ENCODE peak calls at places on chromosomes 7 and 10, in seven cellular contexts. One of them, this sample, is unnamed.

GRCh38 chr7:104980969-104981670 is 32.9 kb upstream of the KMT2E start:
- DNase-seq in NCI-H69: peak
- DNase-seq in heart left ventricle: no peak
- DNase-seq in suprapubic skin: no peak
- DNase-seq in amygdala: no peak
- DNase-seq in stimulated activated CD4-positive, alpha-beta T cell treated with anti-CD3 and anti-CD28 coated beads, Interleukin-4, amount 100 ng/mL, for 24 hours: no peak
- DNase-seq in activated CD4-positive, alpha-beta T cell treated with anti-CD3 and anti-CD28 coated beads for 24 hours: no peak
- DNase-seq in this sample: no peak

GRCh38 chr7:9504678-9505077 is 1071.3 kb downstream of the NXPH1 start:
- DNase-seq in NCI-H69: no peak
- DNase-seq in suprapubic skin: no peak
- DNase-seq in activated CD4-positive, alpha-beta T cell treated with anti-CD3 and anti-CD28 coated beads for 24 hours: no peak
- DNase-seq in stimulated activated CD4-positive, alpha-beta T cell treated with anti-CD3 and anti-CD28 coated beads, Interleukin-4, amount 100 ng/mL, for 24 hours: no peak
- DNase-seq in heart left ventricle: no peak
- DNase-seq in amygdala: no peak
- DNase-seq in this sample: no peak

GRCh38 chr7:69714886-69715571 is 116.8 kb downstream of the AUTS2 start:
- DNase-seq in heart left ventricle: no peak
- DNase-seq in suprapubic skin: no peak
- DNase-seq in amygdala: no peak
- DNase-seq in stimulated activated CD4-positive, alpha-beta T cell treated with anti-CD3 and anti-CD28 coated beads, Interleukin-4, amount 100 ng/mL, for 24 hours: no peak
- DNase-seq in activated CD4-positive, alpha-beta T cell treated with anti-CD3 and anti-CD28 coated beads for 24 hours: no peak
- DNase-seq in NCI-H69: no peak
- DNase-seq in this sample: no peak

GRCh38 chr10:73874267-73875138 is at the start of gene CAMK2G:
- DNase-seq in stimulated activated CD4-positive, alpha-beta T cell treated with anti-CD3 and anti-CD28 coated beads, Interleukin-4, amount 100 ng/mL, for 24 hours: peak
- DNase-seq in suprapubic skin: peak
- DNase-seq in heart left ventricle: peak
- DNase-seq in NCI-H69: peak
- DNase-seq in activated CD4-positive, alpha-beta T cell treated with anti-CD3 and anti-CD28 coated beads for 24 hours: peak
- DNase-seq in amygdala: no peak
- DNase-seq in this sample: peak

GRCh38 chr10:113326160-113327111 is 226.4 kb upstream of the HABP2 start:
- DNase-seq in suprapubic skin: peak
- DNase-seq in NCI-H69: no peak
- DNase-seq in activated CD4-positive, alpha-beta T cell treated with anti-CD3 and anti-CD28 coated beads for 24 hours: peak
- DNase-seq in stimulated activated CD4-positive, alpha-beta T cell treated with anti-CD3 and anti-CD28 coated beads, Interleukin-4, amount 100 ng/mL, for 24 hours: peak
- DNase-seq in amygdala: no peak
- DNase-seq in heart left ventricle: no peak
- DNase-seq in this sample: no peak

GRCh38 chr7:27586825-27587224 is 75.9 kb downstream of the HIBADH start:
- DNase-seq in suprapubic skin: no peak
- DNase-seq in stimulated activated CD4-positive, alpha-beta T cell treated with anti-CD3 and anti-CD28 coated beads, Interleukin-4, amount 100 ng/mL, for 24 hours: no peak
- DNase-seq in activated CD4-positive, alpha-beta T cell treated with anti-CD3 and anti-CD28 coated beads for 24 hours: no peak
- DNase-seq in amygdala: no peak
- DNase-seq in NCI-H69: peak
- DNase-seq in heart left ventricle: peak
- DNase-seq in this sample: peak

GRCh38 chr10:96720422-96721206 is at the start of gene PIK3AP1:
- DNase-seq in suprapubic skin: no peak
- DNase-seq in heart left ventricle: peak
- DNase-seq in NCI-H69: peak
- DNase-seq in stimulated activated CD4-positive, alpha-beta T cell treated with anti-CD3 and anti-CD28 coated beads, Interleukin-4, amount 100 ng/mL, for 24 hours: peak
- DNase-seq in amygdala: no peak
- DNase-seq in activated CD4-positive, alpha-beta T cell treated with anti-CD3 and anti-CD28 coated beads for 24 hours: no peak
- DNase-seq in this sample: no peak

GRCh38 chr7:11206131-11206921 is 232.7 kb downstream of the PHF14 start:
- DNase-seq in activated CD4-positive, alpha-beta T cell treated with anti-CD3 and anti-CD28 coated beads for 24 hours: no peak
- DNase-seq in amygdala: no peak
- DNase-seq in heart left ventricle: no peak
- DNase-seq in NCI-H69: peak
- DNase-seq in stimulated activated CD4-positive, alpha-beta T cell treated with anti-CD3 and anti-CD28 coated beads, Interleukin-4, amount 100 ng/mL, for 24 hours: no peak
- DNase-seq in suprapubic skin: no peak
- DNase-seq in this sample: no peak

GRCh38 chr10:95742529-95742884 is 13.5 kb upstream of the ENTPD1 start:
- DNase-seq in heart left ventricle: no peak
- DNase-seq in stimulated activated CD4-positive, alpha-beta T cell treated with anti-CD3 and anti-CD28 coated beads, Interleukin-4, amount 100 ng/mL, for 24 hours: no peak
- DNase-seq in NCI-H69: peak
- DNase-seq in suprapubic skin: no peak
- DNase-seq in activated CD4-positive, alpha-beta T cell treated with anti-CD3 and anti-CD28 coated beads for 24 hours: no peak
- DNase-seq in amygdala: no peak
- DNase-seq in this sample: no peak

GRCh38 chr7:28293529-28293835 is 112.9 kb upstream of the JAZF1 start:
- DNase-seq in activated CD4-positive, alpha-beta T cell treated with anti-CD3 and anti-CD28 coated beads for 24 hours: no peak
- DNase-seq in NCI-H69: peak
- DNase-seq in heart left ventricle: no peak
- DNase-seq in amygdala: no peak
- DNase-seq in stimulated activated CD4-positive, alpha-beta T cell treated with anti-CD3 and anti-CD28 coated beads, Interleukin-4, amount 100 ng/mL, for 24 hours: no peak
- DNase-seq in suprapubic skin: no peak
- DNase-seq in this sample: no peak

GRCh38 chr7:75971961-75972763 is 22.2 kb downstream of the TMEM120A start:
- DNase-seq in heart left ventricle: peak
- DNase-seq in activated CD4-positive, alpha-beta T cell treated with anti-CD3 and anti-CD28 coated beads for 24 hours: no peak
- DNase-seq in NCI-H69: no peak
- DNase-seq in stimulated activated CD4-positive, alpha-beta T cell treated with anti-CD3 and anti-CD28 coated beads, Interleukin-4, amount 100 ng/mL, for 24 hours: no peak
- DNase-seq in suprapubic skin: peak
- DNase-seq in amygdala: no peak
- DNase-seq in this sample: no peak

GRCh38 chr10:36172054-36172531 is 530.0 kb upstream of the FZD8 start:
- DNase-seq in amygdala: no peak
- DNase-seq in suprapubic skin: no peak
- DNase-seq in heart left ventricle: no peak
- DNase-seq in NCI-H69: no peak
- DNase-seq in activated CD4-positive, alpha-beta T cell treated with anti-CD3 and anti-CD28 coated beads for 24 hours: no peak
- DNase-seq in stimulated activated CD4-positive, alpha-beta T cell treated with anti-CD3 and anti-CD28 coated beads, Interleukin-4, amount 100 ng/mL, for 24 hours: no peak
- DNase-seq in this sample: no peak

GRCh38 chr7:94059747-94060146 is 55.6 kb upstream of the BET1 start:
- DNase-seq in heart left ventricle: no peak
- DNase-seq in amygdala: no peak
- DNase-seq in activated CD4-positive, alpha-beta T cell treated with anti-CD3 and anti-CD28 coated beads for 24 hours: no peak
- DNase-seq in suprapubic skin: no peak
- DNase-seq in NCI-H69: peak
- DNase-seq in stimulated activated CD4-positive, alpha-beta T cell treated with anti-CD3 and anti-CD28 coated beads, Interleukin-4, amount 100 ng/mL, for 24 hours: no peak
- DNase-seq in this sample: no peak

GRCh38 chr10:86078639-86079035 is 288.0 kb downstream of the GRID1 start:
- DNase-seq in heart left ventricle: no peak
- DNase-seq in amygdala: no peak
- DNase-seq in activated CD4-positive, alpha-beta T cell treated with anti-CD3 and anti-CD28 coated beads for 24 hours: no peak
- DNase-seq in stimulated activated CD4-positive, alpha-beta T cell treated with anti-CD3 and anti-CD28 coated beads, Interleukin-4, amount 100 ng/mL, for 24 hours: no peak
- DNase-seq in NCI-H69: no peak
- DNase-seq in suprapubic skin: peak
- DNase-seq in this sample: no peak

GRCh38 chr7:47779341-47779771 is 168.9 kb downstream of the PKD1L1 start:
- DNase-seq in NCI-H69: no peak
- DNase-seq in suprapubic skin: no peak
- DNase-seq in heart left ventricle: no peak
- DNase-seq in activated CD4-positive, alpha-beta T cell treated with anti-CD3 and anti-CD28 coated beads for 24 hours: no peak
- DNase-seq in stimulated activated CD4-positive, alpha-beta T cell treated with anti-CD3 and anti-CD28 coated beads, Interleukin-4, amount 100 ng/mL, for 24 hours: no peak
- DNase-seq in amygdala: no peak
- DNase-seq in this sample: no peak

GRCh38 chr7:109246330-109247077 is 676.8 kb downstream of the DNAJB9 start:
- DNase-seq in NCI-H69: peak
- DNase-seq in stimulated activated CD4-positive, alpha-beta T cell treated with anti-CD3 and anti-CD28 coated beads, Interleukin-4, amount 100 ng/mL, for 24 hours: no peak
- DNase-seq in amygdala: no peak
- DNase-seq in activated CD4-positive, alpha-beta T cell treated with anti-CD3 and anti-CD28 coated beads for 24 hours: no peak
- DNase-seq in heart left ventricle: no peak
- DNase-seq in suprapubic skin: no peak
- DNase-seq in this sample: no peak

GRCh38 chr7:44959433-44959951 is 19.3 kb downstream of the MYO1G start:
- DNase-seq in amygdala: no peak
- DNase-seq in suprapubic skin: peak
- DNase-seq in heart left ventricle: no peak
- DNase-seq in stimulated activated CD4-positive, alpha-beta T cell treated with anti-CD3 and anti-CD28 coated beads, Interleukin-4, amount 100 ng/mL, for 24 hours: peak
- DNase-seq in activated CD4-positive, alpha-beta T cell treated with anti-CD3 and anti-CD28 coated beads for 24 hours: no peak
- DNase-seq in NCI-H69: peak
- DNase-seq in this sample: no peak

GRCh38 chr10:3828404-3829192 is 43.6 kb upstream of the KLF6 start:
- DNase-seq in activated CD4-positive, alpha-beta T cell treated with anti-CD3 and anti-CD28 coated beads for 24 hours: no peak
- DNase-seq in stimulated activated CD4-positive, alpha-beta T cell treated with anti-CD3 and anti-CD28 coated beads, Interleukin-4, amount 100 ng/mL, for 24 hours: peak
- DNase-seq in heart left ventricle: no peak
- DNase-seq in amygdala: no peak
- DNase-seq in NCI-H69: no peak
- DNase-seq in suprapubic skin: no peak
- DNase-seq in this sample: no peak

GRCh38 chr7:14850039-14850438 is 52.5 kb downstream of the DGKB start:
- DNase-seq in stimulated activated CD4-positive, alpha-beta T cell treated with anti-CD3 and anti-CD28 coated beads, Interleukin-4, amount 100 ng/mL, for 24 hours: no peak
- DNase-seq in activated CD4-positive, alpha-beta T cell treated with anti-CD3 and anti-CD28 coated beads for 24 hours: no peak
- DNase-seq in heart left ventricle: no peak
- DNase-seq in amygdala: no peak
- DNase-seq in suprapubic skin: no peak
- DNase-seq in NCI-H69: no peak
- DNase-seq in this sample: no peak